ENCODE peak calls at places on chromosome 12, in four cellular contexts. M, N, Z and A are unnamed samples.
A peak's percentile ranks its signal among the peaks of the same experiment; 100 is the strongest.

GRCh38 chr12:112347521-112347920 is 34.7 kb downstream of the HECTD4 start:
- DNase-seq in N (no peak), M (no peak), Z (no peak), A (no peak)

GRCh38 chr12:95742586-95742985 is 48.0 kb downstream of the NTN4 start:
- DNase-seq in M (no peak), Z (no peak), N (no peak), A (no peak)

GRCh38 chr12:3275171-3276041 is 198.2 kb downstream of the TSPAN9 start:
- DNase-seq in Z (peak; percentile 78), N (peak; percentile 91), M (no peak), A (peak; percentile 88)

GRCh38 chr12:59742831-59743230 is 147.0 kb downstream of the SLC16A7 start:
- DNase-seq in N (no peak), Z (no peak), M (no peak), A (no peak)

GRCh38 chr12:51122844-51123243 is 39.4 kb upstream of the CSRNP2 start:
- DNase-seq in Z (no peak), N (no peak), M (no peak), A (no peak)

GRCh38 chr12:121620328-121620891 is 5.9 kb upstream of the ORAI1 start:
- DNase-seq in N (no peak), Z (peak; percentile 23), M (no peak), A (no peak)

GRCh38 chr12:95859344-95859816 is 628 bp downstream of the SNRPF start:
- DNase-seq in Z (peak; percentile 37), M (no peak), N (peak; percentile 6), A (no peak)

GRCh38 chr12:90695415-90695814 is 259.6 kb downstream of the CCER1 start:
- DNase-seq in N (no peak), M (no peak), Z (no peak), A (no peak)

GRCh38 chr12:19706936-19707335 is 267.6 kb downstream of the AEBP2 start:
- DNase-seq in M (no peak), N (no peak), Z (no peak), A (no peak)

GRCh38 chr12:68420225-68421008 is 88.3 kb upstream of the MDM1 start:
- DNase-seq in N (no peak), M (no peak), Z (no peak), A (no peak)

GRCh38 chr12:13179159-13180074 is 17.1 kb upstream of the EMP1 start:
- DNase-seq in Z (no peak), N (peak; percentile 54), M (no peak), A (peak; percentile 68)

GRCh38 chr12:29731556-29731955 is 52.2 kb downstream of the TMTC1 start:
- DNase-seq in N (no peak), Z (no peak), M (no peak), A (no peak)

GRCh38 chr12:95703986-95704385 is 86.6 kb downstream of the NTN4 start:
- DNase-seq in N (no peak), Z (no peak), M (no peak), A (no peak)

GRCh38 chr12:112162261-112162790 is 37.0 kb downstream of the TRAFD1 start:
- DNase-seq in M (no peak), N (no peak), Z (no peak), A (no peak)

GRCh38 chr12:96240656-96241055 is 46.5 kb downstream of the ELK3 start:
- DNase-seq in Z (no peak), N (peak; percentile 57), M (no peak), A (no peak)

GRCh38 chr12:121400332-121401139 is 618 bp downstream of the RNF34 start:
- DNase-seq in M (peak; percentile 56), Z (peak; percentile 34), N (peak; percentile 69), A (peak; percentile 28)

GRCh38 chr12:105273601-105274000 is 37.6 kb upstream of the APPL2 start:
- DNase-seq in N (no peak), M (no peak), Z (no peak), A (no peak)

GRCh38 chr12:53939141-53940108 is 794 bp downstream of the HOXC13 start:
- DNase-seq in N (peak; percentile 35), Z (no peak), M (no peak), A (peak; percentile 71)

GRCh38 chr12:121023799-121024198 is 7.5 kb upstream of the C12orf43 start:
- DNase-seq in Z (no peak), N (no peak), M (no peak), A (no peak)

GRCh38 chr12:76023069-76023690 is 8.4 kb downstream of the PHLDA1 start:
- DNase-seq in Z (no peak), M (no peak), N (no peak), A (no peak)

GRCh38 chr12:85390281-85390680 is 110.3 kb downstream of the ALX1 start:
- DNase-seq in N (no peak), M (no peak), Z (no peak), A (no peak)

GRCh38 chr12:974281-974862 is 16.7 kb upstream of the ERC1 start:
- DNase-seq in Z (no peak), N (no peak), M (no peak), A (no peak)

GRCh38 chr12:115349711-115350110 is 665.7 kb upstream of the TBX3 start:
- DNase-seq in N (no peak), Z (no peak), M (no peak), A (no peak)

GRCh38 chr12:131380220-131380957 is 330.5 kb upstream of the SFSWAP start:
- DNase-seq in N (no peak), M (no peak), Z (no peak), A (no peak)

GRCh38 chr12:115444336-115444735 is 760.4 kb upstream of the TBX3 start:
- DNase-seq in M (no peak), Z (no peak), N (no peak), A (no peak)

GRCh38 chr12:91988571-91988970 is 157.1 kb downstream of the BTG1 start:
- DNase-seq in M (no peak), N (no peak), Z (no peak), A (no peak)

GRCh38 chr12:29782821-29783772 is 645 bp downstream of the TMTC1 start:
- DNase-seq in N (peak; percentile 48), M (no peak), Z (no peak), A (peak; percentile 61)

GRCh38 chr12:12450043-12450451 is 93.2 kb downstream of the BORCS5 start:
- DNase-seq in M (no peak), N (no peak), Z (no peak), A (no peak)

GRCh38 chr12:5295151-5295550 is 136.8 kb upstream of the NTF3 start:
- DNase-seq in N (no peak), Z (no peak), M (no peak), A (no peak)

GRCh38 chr12:112947314-112947713 is 9.0 kb downstream of the OAS3 start:
- DNase-seq in M (no peak), Z (no peak), N (no peak), A (no peak)

GRCh38 chr12:54413284-54414190 is 5.5 kb downstream of the ITGA5 start:
- DNase-seq in Z (no peak), N (no peak), M (no peak), A (no peak)

GRCh38 chr12:13337786-13338185 is 141.3 kb downstream of the EMP1 start:
- DNase-seq in N (no peak), Z (no peak), M (no peak), A (no peak)

GRCh38 chr12:110765144-110765543 is 22.5 kb upstream of the PPP1CC start:
- DNase-seq in N (no peak), M (no peak), Z (no peak), A (no peak)
- TF ChIP-seq USF1 in N (no peak), M (no peak), Z (no peak), A (no peak)

GRCh38 chr12:87323369-87323768 is 705.8 kb downstream of the C12orf50 start:
- DNase-seq in N (no peak), M (no peak), Z (no peak), A (no peak)
- TF ChIP-seq USF1 in N (no peak), M (no peak), Z (no peak), A (no peak)

DNA sequence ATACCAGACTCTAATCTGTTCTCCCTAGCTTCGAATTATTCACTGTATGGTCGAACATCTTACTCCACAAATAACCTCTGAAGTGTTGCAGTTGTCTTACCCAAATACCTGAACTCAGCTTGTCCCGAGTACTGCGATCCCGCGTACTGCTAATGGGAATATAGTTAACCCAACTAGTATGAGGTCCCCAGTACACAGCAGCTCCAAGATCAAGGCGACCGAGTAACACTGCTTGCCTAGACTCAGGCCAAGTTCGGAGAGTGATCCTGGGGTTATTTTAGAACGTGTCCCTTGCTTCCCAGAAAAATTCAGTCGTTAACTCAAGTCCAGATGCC is 431 bp upstream of the ETNK1 start:
- DNase-seq in Z (no peak), N (no peak), M (no peak), A (no peak)
- TF ChIP-seq USF1 in Z (no peak), N (no peak), M (no peak), A (no peak)

GRCh38 chr12:108969622-108970021 is 51.2 kb downstream of the SVOP start:
- DNase-seq in N (no peak), Z (no peak), M (no peak), A (no peak)

GRCh38 chr12:108973753-108974152 is 47.1 kb downstream of the SVOP start:
- DNase-seq in Z (no peak), N (no peak), M (no peak), A (no peak)

GRCh38 chr12:108967869-108968540 is 52.9 kb downstream of the SVOP start:
- DNase-seq in M (no peak), N (no peak), Z (peak; percentile 40), A (no peak)

GRCh38 chr12:108975024-108975593 is 45.8 kb downstream of the SVOP start:
- DNase-seq in N (no peak), M (no peak), Z (no peak), A (no peak)

DNA sequence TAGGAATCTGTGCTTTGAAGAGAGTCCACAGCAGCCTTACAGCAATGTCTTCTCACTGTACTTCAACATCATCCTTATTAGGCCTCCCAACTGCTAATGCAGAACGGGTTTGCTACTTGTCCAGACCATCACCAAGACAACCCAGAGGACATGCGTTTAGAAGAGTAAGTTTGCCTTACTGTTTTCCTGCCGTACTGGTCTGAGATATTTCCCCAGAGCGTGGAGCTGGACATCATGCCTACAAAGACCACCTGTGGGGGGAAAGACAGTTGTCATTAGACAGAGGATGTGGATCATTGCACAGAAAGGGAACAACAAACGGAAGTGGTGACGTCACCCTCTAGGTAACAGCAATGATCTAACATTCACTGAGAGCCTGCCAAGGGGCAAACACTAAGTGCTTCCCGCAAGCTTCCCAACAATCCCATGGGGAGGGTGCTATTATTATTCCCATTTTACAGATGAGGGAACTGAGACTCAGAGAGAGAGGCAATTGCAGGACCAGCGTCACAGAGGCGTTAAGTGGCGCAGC is 48.6 kb downstream of the SVOP start:
- DNase-seq in Z (no peak), N (no peak), M (no peak), A (no peak)
- TF ChIP-seq USF1 in Z (no peak), N (no peak), M (no peak), A (no peak)

GRCh38 chr12:52403561-52403960 is 2.6 kb downstream of the KRT82 start:
- DNase-seq in M (no peak), N (no peak), Z (no peak), A (no peak)
- TF ChIP-seq USF1 in M (no peak), N (no peak), Z (no peak), A (no peak)

DNA sequence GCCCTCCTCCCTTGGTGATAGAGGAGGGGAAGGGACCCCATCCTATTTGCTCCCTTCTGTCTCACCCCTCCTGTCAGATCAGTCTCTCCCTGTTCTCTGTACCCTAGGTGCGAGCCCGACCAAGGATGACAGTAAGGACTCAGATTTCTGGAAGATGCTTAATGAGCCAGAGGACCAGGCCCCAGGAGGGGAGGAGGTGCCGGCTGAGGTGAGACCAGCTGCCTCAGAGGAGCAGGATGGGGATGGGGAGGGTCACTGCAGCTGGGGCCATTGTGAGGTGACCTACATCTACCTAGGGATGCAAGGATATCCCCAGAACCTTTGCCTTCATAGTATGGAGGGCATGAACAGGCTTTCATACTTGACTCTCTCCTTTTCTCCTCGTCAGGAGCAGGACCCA is 22.2 kb downstream of the AGAP2 start:
- DNase-seq in M (no peak), Z (no peak), N (no peak), A (no peak)
- TF ChIP-seq USF1 in M (no peak), Z (no peak), N (no peak), A (no peak)